ENCODE peak calls at places on chromosomes 5 and 9, in ten cellular contexts. F is BE2C, H is heart left ventricle, N is uterus, G is cardiac muscle cell, M is A549, X is Peyer's patch, Q is astrocyte, E is GM23248, P is ovary. K is an unnamed sample.

GRCh38 chr9:113577525-113578261 is 114.2 kb downstream of the RGS3 start:
- DNase-seq in G (no peak), Q (peak; percentile 67), X (no peak), M (no peak), P (no peak), H (peak; percentile 26), E (peak; percentile 84), F (peak; percentile 50), N (no peak), K (no peak)

GRCh38 chr9:6628714-6629113 is 16.8 kb downstream of the GLDC start:
- DNase-seq in P (no peak), M (no peak), X (no peak), G (no peak), H (no peak), N (no peak), F (no peak), E (no peak), Q (no peak), K (no peak)

GRCh38 chr9:135887585-135888050 is 19.7 kb downstream of the CAMSAP1 start:
- DNase-seq in X (peak; percentile 61), Q (no peak), E (no peak), N (no peak), M (no peak), P (no peak), F (no peak), G (no peak), H (peak; percentile 40), K (no peak)

GRCh38 chr5:146724975-146725374 is 153.6 kb downstream of the PPP2R2B start:
- DNase-seq in F (no peak), H (no peak), N (no peak), P (no peak), Q (peak; percentile 49), M (no peak), E (peak; percentile 39), X (no peak), G (peak; percentile 24), K (no peak)

GRCh38 chr5:150120062-150120441 is 33.7 kb upstream of the CSF1R start:
- DNase-seq in Q (no peak), P (no peak), N (peak; percentile 14), M (no peak), F (no peak), G (no peak), E (no peak), X (no peak), H (peak; percentile 25), K (no peak)

GRCh38 chr9:80649001-80649420 is 1040.3 kb downstream of the TLE1 start:
- DNase-seq in X (no peak), M (no peak), H (peak; percentile 34), N (peak; percentile 52), E (peak; percentile 24), G (peak; percentile 93), P (peak; percentile 73), Q (peak; percentile 96), F (no peak), K (peak; percentile 14)

GRCh38 chr9:116049506-116049905 is 104.1 kb upstream of the PAPPA start:
- DNase-seq in H (no peak), Q (no peak), X (no peak), E (no peak), P (no peak), M (no peak), F (no peak), G (no peak), N (no peak), K (no peak)

GRCh38 chr5:52799358-52799982 is 11.8 kb downstream of the ITGA1 start:
- DNase-seq in Q (peak; percentile 42), N (peak; percentile 59), H (peak; percentile 56), E (peak; percentile 92), G (peak; percentile 95), M (no peak), X (no peak), P (peak; percentile 60), F (peak; percentile 36), K (peak; percentile 73)

GRCh38 chr5:1180841-1181271 is 20.5 kb upstream of the SLC6A19 start:
- DNase-seq in M (no peak), F (peak; percentile 5), E (no peak), Q (no peak), P (no peak), N (no peak), G (no peak), H (peak; percentile 22), X (no peak), K (no peak)

DNA sequence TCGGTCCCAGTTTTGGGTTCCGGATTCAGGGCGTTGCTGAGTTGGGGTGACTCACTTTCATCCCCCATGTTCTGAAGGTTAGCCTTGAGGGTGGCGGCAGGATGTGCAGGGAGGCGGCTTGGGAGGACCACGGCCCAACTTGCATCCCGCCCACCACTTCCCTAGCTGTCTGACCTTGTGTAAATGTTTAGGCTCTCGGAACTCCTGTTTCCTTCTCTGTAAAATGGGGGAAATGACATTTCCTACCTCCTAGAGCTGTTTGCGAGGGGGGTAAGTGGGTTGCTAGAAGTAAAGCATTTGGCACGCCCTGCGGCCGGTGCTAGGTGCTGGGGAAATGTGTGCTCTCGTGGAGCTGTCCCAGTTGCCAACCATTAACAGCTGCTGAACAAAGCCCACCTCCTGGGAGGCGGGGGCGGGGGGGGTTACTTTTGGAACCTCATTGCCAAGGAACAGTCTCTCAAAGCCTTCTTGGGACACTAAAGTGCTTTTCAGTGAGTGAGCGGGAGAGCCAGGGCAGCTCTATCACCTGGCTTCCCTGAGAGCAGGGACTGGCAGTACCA is 27.5 kb downstream of the PTGES2 start:
- DNase-seq in F (no peak), E (peak; percentile 29), X (no peak), M (no peak), G (peak; percentile 26), H (peak; percentile 73), P (peak; percentile 52), Q (no peak), N (peak; percentile 59), K (peak; percentile 54)
- H3K4me3 ChIP-seq in F (no peak overlapping the region), E (peak overlapping the region; percentile 75), X (peak overlapping the region; percentile 57), M (no peak overlapping the region), G (no peak overlapping the region), H (peak overlapping the region; percentile 67), P (peak overlapping the region; percentile 49), Q (peak overlapping the region; percentile 66), N (peak overlapping the region; percentile 45), K (peak overlapping the region; percentile 44)

DNA sequence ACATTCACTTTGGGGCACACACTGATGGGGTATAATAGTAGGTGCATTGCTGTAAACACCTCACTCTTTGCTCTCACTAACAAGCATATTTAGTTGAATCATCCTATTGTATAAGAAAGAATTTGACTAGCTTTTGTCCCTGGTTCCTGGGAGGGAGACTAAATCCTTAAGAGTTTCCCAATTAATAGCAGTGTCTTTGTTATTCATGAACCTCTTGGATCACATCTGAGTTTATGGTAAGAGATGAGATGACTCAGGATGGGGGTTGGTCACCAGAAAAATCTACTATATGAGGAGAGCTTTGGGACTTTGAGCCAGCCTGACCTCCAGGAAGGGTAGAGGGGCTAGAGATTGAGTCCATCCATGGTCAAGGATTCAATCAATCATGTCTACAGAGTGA is 56.8 kb downstream of the PUM3 start:
- DNase-seq in Q (peak; percentile 71), P (no peak), E (peak; percentile 80), F (no peak), H (no peak), G (peak; percentile 43), M (no peak), N (no peak), X (no peak), K (no peak)
- H3K9me3 ChIP-seq in Q (no peaks in the 10 kb centered on the region), P (no peaks in the 10 kb centered on the region), E (no peaks in the 10 kb centered on the region), F (no peaks in the 10 kb centered on the region), H (no peaks in the 10 kb centered on the region), G (no peaks in the 10 kb centered on the region), M (peaks cover 24% of the 10 kb centered on the region), N (no peaks in the 10 kb centered on the region), X (no peaks in the 10 kb centered on the region), K (no peaks in the 10 kb centered on the region)

DNA sequence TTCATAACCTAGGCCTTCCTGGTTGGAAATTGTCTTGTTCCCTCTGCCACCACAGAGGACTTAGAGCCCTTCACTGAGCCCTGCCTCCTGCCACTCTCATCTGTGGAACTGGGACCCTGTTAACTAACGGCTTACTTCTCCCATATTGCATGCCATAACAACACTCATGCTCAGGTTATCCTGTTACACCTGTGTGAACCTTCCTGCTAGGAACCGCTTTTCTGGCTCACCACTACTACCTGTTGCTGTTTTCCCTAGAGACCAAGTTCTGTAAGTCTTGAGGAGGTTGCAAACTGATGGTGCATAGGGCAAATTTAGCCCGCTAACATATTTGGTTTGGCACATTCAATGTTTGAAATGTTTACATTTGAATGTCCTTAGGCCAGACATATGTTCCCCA is 33.0 kb upstream of the DTWD2 start:
- DNase-seq in G (no peak), X (no peak), P (no peak), N (no peak), F (no peak), E (no peak), H (no peak), M (no peak), Q (no peak), K (no peak)
- H3K4me1 ChIP-seq in G (no peaks in the 10 kb centered on the region), X (peaks cover 11% of the 10 kb centered on the region), P (no peaks in the 10 kb centered on the region), N (no peaks in the 10 kb centered on the region), F (no peaks in the 10 kb centered on the region), E (peaks cover 6% of the 10 kb centered on the region), H (peaks cover 11% of the 10 kb centered on the region), M (peaks cover 14% of the 10 kb centered on the region), Q (no peaks in the 10 kb centered on the region), K (no peaks in the 10 kb centered on the region)

GRCh38 chr9:20598367-20598766 is 23.9 kb downstream of the MLLT3 start:
- DNase-seq in Q (no peak), X (no peak), M (no peak), F (no peak), N (no peak), P (no peak), E (no peak), H (no peak), G (no peak), K (no peak)
- H3K4me3 ChIP-seq in Q (no peak overlapping the region), X (no peak overlapping the region), M (no peak overlapping the region), F (no peak overlapping the region), N (no peak overlapping the region), P (no peak overlapping the region), E (no peak overlapping the region), H (no peak overlapping the region), G (no peak overlapping the region), K (no peak overlapping the region)

DNA sequence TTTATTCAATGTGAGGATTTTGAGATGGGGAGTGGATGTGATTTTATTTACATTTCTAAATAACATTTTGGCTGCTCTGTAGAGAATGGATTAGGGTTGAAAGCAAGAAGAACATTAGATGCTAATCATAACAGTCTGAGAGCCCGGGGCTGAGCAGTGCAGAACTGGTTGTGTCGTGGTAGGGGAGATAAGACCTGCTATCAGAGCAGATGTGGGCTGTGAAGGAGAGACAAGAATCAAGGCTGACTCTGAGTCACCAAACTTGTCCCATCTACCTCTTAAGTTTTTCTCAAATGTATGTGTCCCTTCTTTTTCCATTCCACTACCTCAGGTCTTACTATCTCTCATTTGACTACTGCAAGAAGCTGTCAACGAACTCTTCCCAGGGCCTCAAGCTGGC is 35.4 kb upstream of the SLC28A3 start:
- DNase-seq in F (no peak), N (no peak), P (no peak), H (no peak), M (no peak), G (no peak), Q (no peak), E (no peak), X (no peak), K (no peak)
- H3K9me3 ChIP-seq in F (no peaks in the 10 kb centered on the region), N (no peaks in the 10 kb centered on the region), P (no peaks in the 10 kb centered on the region), H (no peaks in the 10 kb centered on the region), M (no peaks in the 10 kb centered on the region), G (no peaks in the 10 kb centered on the region), Q (no peaks in the 10 kb centered on the region), E (no peaks in the 10 kb centered on the region), X (no peaks in the 10 kb centered on the region), K (no peaks in the 10 kb centered on the region)

K was measured in thyroid gland.